ENCODE peak calls at places on chromosomes 1 and 21, in eight cellular contexts. N, T, R, H, U, X, M and J are unnamed samples.

GRCh38 chr1:168386949-168387586 is 106.4 kb downstream of the TBX19 start:
- DNase-seq in X (peak; percentile 48), N (peak; percentile 61), M (peak; percentile 76), R (peak; percentile 75), T (peak; percentile 64), U (no peak), H (peak; percentile 20), J (peak; percentile 46)

GRCh38 chr1:207959995-207960745 is 49.2 kb upstream of the CD34 start:
- DNase-seq in N (no peak), X (no peak), R (no peak), U (no peak), M (no peak), H (no peak), T (no peak), J (no peak)

GRCh38 chr1:159023723-159024122 is 14.0 kb downstream of the IFI16 start:
- DNase-seq in U (no peak), X (no peak), R (no peak), H (no peak), M (no peak), T (no peak), N (no peak), J (no peak)

GRCh38 chr1:17162941-17163340 is 42.0 kb upstream of the PADI1 start:
- DNase-seq in N (peak; percentile 31), X (no peak), M (no peak), U (no peak), T (no peak), R (no peak), H (no peak), J (no peak)

GRCh38 chr1:87348346-87349019 is 19.8 kb downstream of the LMO4 start:
- DNase-seq in N (no peak), M (no peak), R (no peak), H (no peak), X (no peak), T (no peak), U (no peak), J (no peak)

GRCh38 chr1:213332491-213332890 is 281.4 kb downstream of the RPS6KC1 start:
- DNase-seq in T (no peak), M (no peak), R (no peak), X (no peak), N (no peak), U (no peak), H (no peak), J (no peak)

GRCh38 chr1:208942394-208942793 is 641.1 kb upstream of the CAMK1G start:
- DNase-seq in R (no peak), N (no peak), M (no peak), H (no peak), X (no peak), U (no peak), T (no peak), J (peak; percentile 2)

GRCh38 chr1:30990594-30990993 is 74.9 kb downstream of the PUM1 start:
- DNase-seq in T (no peak), U (no peak), M (no peak), N (peak; percentile 60), H (no peak), R (no peak), X (no peak), J (no peak)

GRCh38 chr1:33120436-33121231 is 39.7 kb downstream of the AZIN2 start:
- DNase-seq in N (peak; percentile 49), M (no peak), R (no peak), X (no peak), T (peak; percentile 58), U (no peak), H (no peak), J (no peak)

GRCh38 chr1:229342902-229343587 is at the start of gene CCSAP:
- DNase-seq in T (peak; percentile 70), H (peak; percentile 37), R (peak; percentile 71), X (peak; percentile 41), M (peak; percentile 26), N (peak; percentile 56), U (no peak), J (peak; percentile 46)

GRCh38 chr1:31517301-31517700 is 59.0 kb upstream of the TINAGL1 start:
- DNase-seq in H (no peak), U (no peak), T (no peak), M (no peak), R (no peak), N (no peak), X (no peak), J (no peak)

GRCh38 chr21:26776320-26777021 is 68.7 kb downstream of the ADAMTS1 start:
- DNase-seq in T (no peak), R (no peak), U (peak; percentile 72), M (no peak), N (peak; percentile 37), X (no peak), H (no peak), J (peak; percentile 74)

GRCh38 chr1:39676951-39677350 is 5.0 kb upstream of the NT5C1A start:
- DNase-seq in U (no peak), N (no peak), X (no peak), H (no peak), T (no peak), M (no peak), R (peak; percentile 60), J (no peak)
- H3K27me3 ChIP-seq in U (peaks cover 23% of the 10 kb centered on the region), N (peaks cover 24% of the 10 kb centered on the region), X (peaks cover 10% of the 10 kb centered on the region), H (peaks cover 37% of the 10 kb centered on the region), T (no peaks in the 10 kb centered on the region), M (no peaks in the 10 kb centered on the region), R (peaks cover 7% of the 10 kb centered on the region), J (peaks cover 94% of the 10 kb centered on the region)

DNA sequence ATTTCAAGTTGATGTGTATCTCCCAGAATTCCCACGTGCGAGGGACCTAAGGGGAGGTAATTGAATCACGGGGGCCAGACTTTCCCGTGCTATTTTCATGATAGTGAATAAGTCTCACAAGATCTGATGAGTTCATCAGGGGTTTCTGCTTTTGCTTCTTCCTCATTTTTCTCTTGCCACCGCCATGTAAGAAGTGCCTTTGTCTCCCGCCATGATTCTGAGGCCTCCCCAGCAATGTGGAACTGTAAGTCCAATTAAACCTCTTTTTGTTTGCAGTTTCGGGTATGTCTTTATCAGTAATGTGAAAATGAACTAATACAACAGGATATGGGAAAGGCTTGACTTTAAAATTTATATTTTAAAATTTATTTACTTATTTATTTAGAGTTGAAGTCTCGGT is 1.5 kb upstream of the DPM3 start:
- DNase-seq in N (no peak), H (no peak), M (no peak), T (no peak), X (no peak), R (no peak), U (no peak), J (no peak)
- H3K27me3 ChIP-seq in N (peaks cover 6% of the 10 kb centered on the region), H (no peaks in the 10 kb centered on the region), M (no peaks in the 10 kb centered on the region), T (no peaks in the 10 kb centered on the region), X (no peaks in the 10 kb centered on the region), R (no peaks in the 10 kb centered on the region), U (no peaks in the 10 kb centered on the region), J (no peaks in the 10 kb centered on the region)

GRCh38 chr1:4770713-4771112 is 116.3 kb downstream of the AJAP1 start:
- DNase-seq in M (no peak), H (no peak), N (no peak), X (no peak), U (no peak), R (no peak), T (no peak), J (no peak)
- H3K27me3 ChIP-seq in M (no peaks in the 10 kb centered on the region), H (no peaks in the 10 kb centered on the region), N (no peaks in the 10 kb centered on the region), X (no peaks in the 10 kb centered on the region), U (no peaks in the 10 kb centered on the region), R (no peaks in the 10 kb centered on the region), T (no peaks in the 10 kb centered on the region), J (no peaks in the 10 kb centered on the region)

GRCh38 chr1:155125946-155126493 is 1.7 kb upstream of the EFNA1 start:
- DNase-seq in R (peak; percentile 79), N (peak; percentile 23), U (no peak), H (peak; percentile 32), T (no peak), X (no peak), M (peak; percentile 86), J (peak; percentile 76)

GRCh38 chr1:155128469-155128754 is 736 bp downstream of the EFNA1 start:
- DNase-seq in H (no peak), U (no peak), X (no peak), M (no peak), N (no peak), T (no peak), R (no peak), J (no peak)

GRCh38 chr1:155126494-155127104 is 1.1 kb upstream of the EFNA1 start:
- DNase-seq in R (peak; percentile 92), X (no peak), H (no peak), U (peak; percentile 38), N (peak; percentile 45), M (peak; percentile 79), T (peak; percentile 42), J (peak; percentile 54)

GRCh38 chr1:155127672-155128468 is at the start of gene EFNA1:
- DNase-seq in N (peak; percentile 25), T (no peak), U (no peak), X (no peak), H (no peak), M (peak; percentile 61), R (peak; percentile 84), J (peak; percentile 81)

GRCh38 chr1:155127105-155127671 is 488 bp upstream of the EFNA1 start:
- DNase-seq in M (peak; percentile 93), N (peak; percentile 55), T (peak; percentile 34), U (peak; percentile 41), R (peak; percentile 88), X (no peak), H (no peak), J (peak; percentile 82)
- H3K27me3 ChIP-seq in M (no peaks in the 10 kb centered on the region), N (peaks cover 55% of the 10 kb centered on the region), T (no peaks in the 10 kb centered on the region), U (peaks cover 28% of the 10 kb centered on the region), R (peaks cover 13% of the 10 kb centered on the region), X (peaks cover 7% of the 10 kb centered on the region), H (peaks cover 62% of the 10 kb centered on the region), J (peaks cover 12% of the 10 kb centered on the region)

DNA sequence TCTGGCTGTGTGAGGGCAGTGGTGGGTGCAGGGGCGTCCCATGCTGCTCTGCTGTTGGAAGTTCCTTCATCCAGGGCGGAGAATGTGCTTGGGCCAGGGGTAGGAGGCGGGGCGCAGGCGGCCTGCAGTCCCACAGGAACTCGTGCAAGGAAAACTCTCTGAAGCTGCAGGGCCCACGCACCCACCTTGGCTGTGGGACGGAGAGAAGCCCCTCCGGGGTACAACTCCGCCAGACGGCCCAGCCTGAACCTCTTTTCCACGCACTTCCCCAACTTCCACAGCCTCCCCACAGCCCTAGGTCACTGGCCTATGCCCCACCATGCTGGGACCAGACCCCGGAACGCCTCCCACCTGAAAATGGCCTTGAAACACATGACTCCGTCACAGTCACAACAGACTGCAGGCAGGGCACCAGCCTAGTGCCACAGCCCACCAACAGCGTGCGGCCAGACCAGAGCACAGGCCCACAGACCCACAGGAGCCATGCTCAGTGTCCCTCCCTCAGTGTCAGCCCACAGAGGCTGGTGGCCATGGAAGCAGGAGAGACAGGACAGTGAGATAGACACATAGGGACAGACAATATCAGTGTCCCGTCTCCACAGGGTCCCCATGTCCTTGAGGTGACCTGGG is 47.8 kb downstream of the WNT9A start:
- DNase-seq in N (no peak), H (no peak), U (no peak), R (peak; percentile 30), M (no peak), X (no peak), T (no peak), J (no peak)
- H3K27me3 ChIP-seq in N (no peaks in the 10 kb centered on the region), H (no peaks in the 10 kb centered on the region), U (no peaks in the 10 kb centered on the region), R (no peaks in the 10 kb centered on the region), M (no peaks in the 10 kb centered on the region), X (no peaks in the 10 kb centered on the region), T (no peaks in the 10 kb centered on the region), J (no peaks in the 10 kb centered on the region)

DNA sequence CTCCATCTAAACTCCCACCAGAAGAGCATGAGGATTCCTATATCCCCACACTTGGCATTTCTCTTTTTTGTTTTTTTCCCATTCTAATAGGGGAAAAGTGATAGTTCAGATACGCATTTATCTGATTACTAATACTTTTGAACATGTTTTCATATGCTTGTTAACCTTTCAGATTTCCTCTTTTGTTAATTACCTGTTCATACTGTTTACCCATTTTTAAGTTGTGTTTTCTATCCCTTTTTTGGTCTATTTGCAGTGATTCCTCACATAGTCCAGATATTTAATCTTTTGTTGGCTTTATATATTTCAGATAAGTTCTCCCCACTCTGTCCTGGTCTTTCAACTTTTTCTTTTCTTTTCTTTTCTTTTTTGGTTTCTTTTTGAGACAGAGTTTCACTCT is 13.6 kb upstream of the PIGK start:
- DNase-seq in H (no peak), N (no peak), X (no peak), U (no peak), R (no peak), T (no peak), M (no peak), J (no peak)
- H3K27me3 ChIP-seq in H (no peaks in the 10 kb centered on the region), N (no peaks in the 10 kb centered on the region), X (no peaks in the 10 kb centered on the region), U (no peaks in the 10 kb centered on the region), R (no peaks in the 10 kb centered on the region), T (no peaks in the 10 kb centered on the region), M (no peaks in the 10 kb centered on the region), J (no peaks in the 10 kb centered on the region)